ENCODE peak calls at places on chromosomes 5 and 9, in eight cellular contexts. Y is naive thymus-derived CD4-positive, alpha-beta T cell; E is activated CD4-positive, alpha-beta T cell treated with anti-CD3 and anti-CD28 coated beads, Interleukin-2, amount 50 U/mL, for 1 hour; M is epithelial cell of esophagus; H is ACHN; O is psoas muscle; U is astrocyte of the hippocampus; Q is activated CD4-positive, CD25-positive, alpha-beta regulatory T cell treated with anti-CD3 and anti-CD28 coated beads, Interleukin-2, amount 50 U/mL, for 72 hours. F is an unnamed sample.

GRCh38 chr5:56908942-56909293 is 478 bp upstream of the SETD9 start:
- DNase-seq in Y (no peak), U (no peak), H (no peak), Q (no peak), M (no peak), O (no peak), E (no peak), F (no peak)

GRCh38 chr5:160930361-160930760 is 78.3 kb upstream of the ATP10B start:
- DNase-seq in H (no peak), U (peak; percentile 88), Q (no peak), M (peak; percentile 37), E (no peak), Y (no peak), O (no peak), F (no peak)

GRCh38 chr5:174180639-174181038 is 135.1 kb downstream of the NSG2 start:
- DNase-seq in U (no peak), H (no peak), Y (no peak), E (no peak), Q (no peak), M (no peak), O (no peak), F (no peak)

GRCh38 chr9:68416891-68417570 is 60.6 kb downstream of the PGM5 start:
- DNase-seq in U (no peak), Y (no peak), H (peak; percentile 15), O (no peak), E (no peak), Q (no peak), M (peak; percentile 3), F (peak; percentile 69)

GRCh38 chr9:36924071-36924470 is 110.0 kb downstream of the PAX5 start:
- DNase-seq in E (no peak), Q (no peak), H (peak; percentile 86), M (peak; percentile 93), Y (no peak), U (peak; percentile 90), O (no peak), F (peak; percentile 75)

GRCh38 chr5:65482280-65482726 is 583 bp upstream of the ADAMTS6 start:
- DNase-seq in M (peak; percentile 25), H (peak; percentile 32), O (no peak), E (no peak), Y (no peak), Q (no peak), U (peak; percentile 64), F (no peak)

GRCh38 chr9:16321461-16322119 is 548.9 kb downstream of the BNC2 start:
- DNase-seq in Y (no peak), Q (no peak), U (peak; percentile 50), O (peak; percentile 46), E (no peak), M (peak; percentile 47), H (no peak), F (no peak)

GRCh38 chr9:90870646-90871326 is 69.2 kb downstream of the SYK start:
- DNase-seq in E (peak; percentile 28), Q (no peak), M (peak; percentile 59), O (no peak), U (peak; percentile 58), Y (no peak), H (peak; percentile 31), F (peak; percentile 10)

GRCh38 chr5:171667341-171668096 is 118.1 kb upstream of the SMIM23 start:
- DNase-seq in U (peak; percentile 98), Q (no peak), M (peak; percentile 85), H (no peak), E (no peak), O (peak; percentile 71), Y (no peak), F (peak; percentile 73)

GRCh38 chr5:124706729-124707361 is 39.6 kb downstream of the ZNF608 start:
- DNase-seq in E (no peak), Y (no peak), O (no peak), U (peak; percentile 30), Q (no peak), M (no peak), H (no peak), F (no peak)

GRCh38 chr5:169904059-169904458 is 76.2 kb downstream of the INSYN2B start:
- DNase-seq in E (no peak), O (no peak), U (peak; percentile 53), Y (no peak), Q (no peak), H (no peak), M (no peak), F (no peak)

GRCh38 chr5:135193213-135194125 is 159.4 kb upstream of the PITX1 start:
- DNase-seq in U (peak; percentile 61), O (no peak), Q (no peak), H (no peak), Y (no peak), M (peak; percentile 61), E (no peak), F (no peak)

GRCh38 chr5:147510885-147511284 is 1.0 kb upstream of the DPYSL3 start:
- DNase-seq in M (peak; percentile 40), O (no peak), U (no peak), Q (no peak), E (no peak), H (no peak), Y (no peak), F (no peak)

GRCh38 chr9:126984969-126985368 is 70.4 kb downstream of the RALGPS1 start:
- DNase-seq in O (peak; percentile 31), E (no peak), Y (no peak), Q (no peak), M (peak; percentile 14), H (no peak), U (peak; percentile 16), F (no peak)

GRCh38 chr5:133147411-133147810 is 95.6 kb downstream of the HSPA4 start:
- DNase-seq in H (no peak), E (no peak), Q (no peak), M (no peak), U (peak; percentile 42), Y (no peak), O (no peak), F (no peak)

GRCh38 chr5:33713087-33713486 is 178.7 kb downstream of the ADAMTS12 start:
- DNase-seq in M (no peak), Y (no peak), H (no peak), O (no peak), U (no peak), Q (no peak), E (no peak), F (no peak)

GRCh38 chr5:169182797-169183196 is 118.1 kb downstream of the SLIT3 start:
- DNase-seq in E (no peak), Q (no peak), H (no peak), M (no peak), U (no peak), Y (no peak), O (no peak), F (no peak)

GRCh38 chr5:145178667-145179523 is 656.2 kb downstream of the PRELID2 start:
- DNase-seq in O (no peak), E (no peak), M (peak; percentile 9), U (peak; percentile 41), Q (no peak), Y (no peak), H (no peak), F (no peak)

GRCh38 chr5:107705390-107706014 is 34.8 kb upstream of the EFNA5 start:
- DNase-seq in O (no peak), E (no peak), Q (no peak), Y (no peak), H (no peak), M (peak; percentile 90), U (peak; percentile 36), F (no peak)

GRCh38 chr5:45604092-45604491 is 92.1 kb downstream of the HCN1 start:
- DNase-seq in M (no peak), U (peak; percentile 15), E (no peak), Y (no peak), Q (no peak), H (no peak), O (no peak), F (no peak)

GRCh38 chr5:137192293-137192743 is 306.8 kb downstream of the SPOCK1 start:
- DNase-seq in H (no peak), M (peak; percentile 88), O (no peak), Y (no peak), U (peak; percentile 35), E (no peak), Q (no peak), F (no peak)

GRCh38 chr5:139708877-139709586 is 60.9 kb downstream of the CXXC5 start:
- DNase-seq in H (peak; percentile 88), O (peak; percentile 70), M (no peak), Y (no peak), Q (no peak), U (peak; percentile 89), E (no peak), F (peak; percentile 47)

F was measured in trophoblast cell.